ENCODE peak calls at places on chromosomes 1 and 21, in eight cellular contexts. W is naive thymus-derived CD8-positive, alpha-beta T cell; G is head of caudate nucleus; P is tibial artery; R is NCI-H1092; B is GOT3; S is HT1080; D is HT-29. J is an unnamed sample.

GRCh38 chr1:172719694-172720138 is 60.8 kb downstream of the FASLG start:
- DNase-seq in R (no peak), B (no peak), S (peak), W (no peak), G (no peak), P (no peak), D (peak), J (no peak)

GRCh38 chr1:96927125-96927524 is 205.5 kb downstream of the PTBP2 start:
- DNase-seq in P (no peak), B (no peak), G (no peak), W (no peak), D (no peak), R (no peak), S (peak), J (no peak)

GRCh38 chr21:41627428-41627827 is 119.5 kb upstream of the TMPRSS2 start:
- DNase-seq in W (no peak), G (no peak), P (no peak), S (no peak), D (no peak), B (no peak), R (no peak), J (no peak)

GRCh38 chr21:15730484-15731242 is 881 bp downstream of the USP25 start:
- DNase-seq in B (no peak), S (peak), R (no peak), G (no peak), P (no peak), W (no peak), D (peak), J (no peak)

GRCh38 chr1:54006508-54006907 is 11.5 kb downstream of the LDLRAD1 start:
- DNase-seq in R (no peak), B (no peak), P (peak), D (no peak), W (no peak), S (no peak), G (no peak), J (no peak)

GRCh38 chr1:33867684-33868083 is 3.8 kb downstream of the HMGB4 start:
- DNase-seq in P (no peak), D (no peak), R (no peak), W (no peak), S (no peak), G (no peak), B (no peak), J (no peak)

GRCh38 chr1:184919892-184920291 is 54.4 kb downstream of the NIBAN1 start:
- DNase-seq in W (no peak), D (no peak), S (peak), R (no peak), B (no peak), G (no peak), P (no peak), J (no peak)

GRCh38 chr1:4975856-4976255 is 321.4 kb downstream of the AJAP1 start:
- DNase-seq in R (no peak), G (no peak), P (no peak), D (no peak), W (no peak), B (no peak), S (no peak), J (no peak)

GRCh38 chr1:1290238-1290731 is 10.0 kb downstream of the SCNN1D start:
- DNase-seq in S (no peak), B (peak), G (peak), P (no peak), W (peak), D (peak), R (no peak), J (no peak)

GRCh38 chr1:234586892-234587445 is 23.0 kb downstream of the IRF2BP2 start:
- DNase-seq in W (no peak), S (no peak), G (no peak), P (no peak), D (no peak), R (no peak), B (no peak), J (peak)

GRCh38 chr1:15411593-15412487 is 2.2 kb downstream of the EFHD2 start:
- DNase-seq in R (no peak), S (no peak), P (peak), D (peak), W (no peak), G (peak), B (no peak), J (no peak)

GRCh38 chr1:209626633-209627348 is 25.4 kb downstream of the LAMB3 start:
- DNase-seq in P (no peak), W (no peak), R (no peak), D (no peak), S (no peak), B (no peak), G (no peak), J (no peak)

GRCh38 chr1:24294757-24295371 is 24.3 kb upstream of the GRHL3 start:
- DNase-seq in S (peak), W (no peak), D (peak), G (no peak), P (peak), R (no peak), B (peak), J (no peak)

GRCh38 chr1:200909757-200910239 is 15.1 kb downstream of the INAVA start:
- DNase-seq in D (no peak), S (no peak), W (no peak), R (no peak), G (no peak), B (no peak), P (no peak), J (no peak)

GRCh38 chr1:172948457-172948856 is 102.3 kb downstream of the TNFSF18 start:
- DNase-seq in P (no peak), S (peak), B (peak), W (no peak), R (no peak), D (no peak), G (no peak), J (no peak)

GRCh38 chr1:243316366-243316989 is 60.6 kb downstream of the SDCCAG8 start:
- DNase-seq in S (no peak), G (peak), W (no peak), D (no peak), P (no peak), B (no peak), R (no peak), J (no peak)

GRCh38 chr21:25772680-25773079 is 37.9 kb downstream of the GABPA start:
- DNase-seq in B (no peak), R (no peak), W (no peak), G (no peak), S (no peak), D (no peak), P (no peak), J (no peak)

GRCh38 chr1:225767591-225768540 is 9.8 kb upstream of the SRP9 start:
- DNase-seq in W (no peak), B (no peak), G (no peak), P (peak), S (peak), D (no peak), R (peak), J (no peak)

GRCh38 chr1:167132306-167133010 is 38.6 kb downstream of the STYXL2 start:
- DNase-seq in W (no peak), S (no peak), B (no peak), R (no peak), P (no peak), D (no peak), G (no peak), J (peak)

GRCh38 chr1:175394739-175395138 is 202.2 kb upstream of the KIAA0040 start:
- DNase-seq in W (no peak), P (no peak), R (no peak), S (peak), B (no peak), D (no peak), G (no peak), J (no peak)

GRCh38 chr1:19445417-19446342 is 39.7 kb downstream of the CAPZB start:
- DNase-seq in G (no peak), B (no peak), P (no peak), D (peak), R (no peak), S (peak), W (no peak), J (no peak)

GRCh38 chr1:204390731-204391466 is 20.7 kb downstream of the PPP1R15B start:
- DNase-seq in S (no peak), R (no peak), W (no peak), D (no peak), P (no peak), B (no peak), G (no peak), J (no peak)

GRCh38 chr1:20248954-20249612 is 41.6 kb upstream of the VWA5B1 start:
- DNase-seq in R (no peak), S (no peak), B (no peak), D (peak), W (no peak), P (no peak), G (no peak), J (no peak)

GRCh38 chr1:152517237-152517811 is 3.0 kb downstream of the CRCT1 start:
- DNase-seq in B (no peak), R (no peak), P (no peak), G (no peak), D (peak), S (peak), W (no peak), J (peak)

GRCh38 chr1:119647228-119647733 is 785 bp downstream of the ZNF697 start:
- DNase-seq in B (no peak), D (no peak), R (no peak), S (no peak), W (no peak), G (peak), P (peak), J (no peak)

GRCh38 chr1:37945743-37946702 is 830 bp downstream of the INPP5B start:
- DNase-seq in S (peak), W (no peak), D (no peak), R (no peak), G (peak), P (peak), B (no peak), J (no peak)

J was measured in esophagus muscularis mucosa.